ENCODE peak calls at places on chromosomes 2 and 18, in six cellular contexts. G is K562, H is GM12891, E is HepG2, L is H1, F is GM12878. K is an unnamed sample.

GRCh38 chr2:144515425-144515693 is 4.6 kb downstream of the ZEB2 start:
- DNase-seq in L (no peak), G (no peak), F (no peak), H (no peak), E (no peak), K (no peak)

GRCh38 chr2:23532311-23533013 is 147.5 kb downstream of the KLHL29 start:
- DNase-seq in L (no peak), E (no peak), G (no peak), F (peak), H (peak), K (no peak)

GRCh38 chr2:219578811-219579210 is 6.7 kb downstream of the INHA start:
- DNase-seq in H (no peak), F (no peak), E (no peak), L (no peak), G (no peak), K (no peak)

GRCh38 chr2:20579866-20580265 is 71.0 kb downstream of the HS1BP3 start:
- DNase-seq in F (peak), G (no peak), E (no peak), H (no peak), L (no peak), K (no peak)

GRCh38 chr2:101396352-101396717 is 9.0 kb upstream of the CREG2 start:
- DNase-seq in L (no peak), E (peak), G (no peak), F (no peak), H (no peak), K (no peak)

GRCh38 chr2:7803515-7803914 is 878.3 kb upstream of the ID2 start:
- DNase-seq in H (no peak), L (no peak), G (no peak), F (no peak), E (no peak), K (no peak)

GRCh38 chr2:20172273-20173052 is 52.5 kb downstream of the SDC1 start:
- DNase-seq in L (no peak), F (no peak), G (no peak), H (no peak), E (peak), K (no peak)

GRCh38 chr2:158580760-158581159 is 124.0 kb downstream of the PKP4 start:
- DNase-seq in L (no peak), H (no peak), E (no peak), F (no peak), G (no peak), K (no peak)

GRCh38 chr2:108316194-108316880 is 27.6 kb downstream of the SULT1C2 start:
- DNase-seq in F (no peak), E (no peak), L (peak), H (no peak), G (peak), K (no peak)

GRCh38 chr2:239440511-239440959 is 39.7 kb upstream of the HDAC4 start:
- DNase-seq in E (peak), H (no peak), F (no peak), L (peak), G (no peak), K (no peak)
- TF ChIP-seq TAF1 in E (no peak), H (no peak), F (no peak), L (no peak), G (no peak), K (no peak)

GRCh38 chr2:133633851-133634250 is 65.6 kb upstream of the NCKAP5 start:
- DNase-seq in H (no peak), E (no peak), G (no peak), F (no peak), L (no peak), K (no peak)

GRCh38 chr2:133635115-133635514 is 66.9 kb upstream of the NCKAP5 start:
- DNase-seq in E (no peak), G (no peak), H (no peak), L (no peak), F (no peak), K (no peak)

GRCh38 chr2:133627741-133628140 is 59.5 kb upstream of the NCKAP5 start:
- DNase-seq in H (no peak), E (no peak), F (no peak), L (no peak), G (no peak), K (no peak)

GRCh38 chr2:133636287-133636686 is 68.0 kb upstream of the NCKAP5 start:
- DNase-seq in L (no peak), H (no peak), E (no peak), F (no peak), G (no peak), K (no peak)

DNA sequence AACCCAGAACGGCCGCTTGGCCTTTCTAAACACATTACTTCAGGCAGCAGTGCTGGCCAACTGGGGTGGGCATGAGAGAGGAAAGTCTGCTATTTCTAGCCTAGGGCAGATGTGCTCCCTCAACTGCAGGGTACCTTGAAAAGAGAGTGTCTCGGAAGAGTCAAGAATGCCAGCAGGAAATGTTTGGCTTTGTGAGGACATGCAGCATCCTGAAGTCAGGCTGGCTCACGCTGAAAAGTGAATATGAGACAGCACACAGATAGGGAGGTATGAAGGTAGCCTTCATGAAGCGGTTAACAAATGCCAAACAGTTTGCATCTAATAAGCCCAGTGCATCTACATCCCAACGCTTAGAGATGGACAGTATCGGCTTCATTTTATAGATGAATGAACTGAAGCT is 65.0 kb upstream of the NCKAP5 start:
- DNase-seq in F (no peak), E (no peak), G (no peak), H (no peak), L (no peak), K (no peak)
- TF ChIP-seq POLR2A in F (no peak), E (no peak), G (no peak), H (no peak), L (no peak), K (no peak)

GRCh38 chr2:229269986-229270385 is 1.1 kb downstream of the PID1 start:
- DNase-seq in H (no peak), F (no peak), G (no peak), L (no peak), E (no peak), K (no peak)

GRCh38 chr2:229269146-229269545 is 1.9 kb downstream of the PID1 start:
- DNase-seq in L (no peak), E (no peak), H (no peak), G (no peak), F (no peak), K (no peak)

GRCh38 chr2:229268626-229269025 is 2.5 kb downstream of the PID1 start:
- DNase-seq in E (no peak), G (no peak), L (no peak), H (no peak), F (no peak), K (no peak)

GRCh38 chr2:229273384-229274338 is 2.6 kb upstream of the PID1 start:
- DNase-seq in L (peak), H (peak), E (peak), G (peak), F (peak), K (no peak)

GRCh38 chr2:229270551-229271410 is at the start of gene PID1:
- DNase-seq in G (no peak), E (no peak), F (no peak), H (no peak), L (peak), K (no peak)
- TF ChIP-seq POLR2AphosphoS5 in G (no peak), E (no peak), F (no peak), H (no peak), L (no peak), K (no peak)

GRCh38 chr2:69358914-69359313 is 28.1 kb downstream of the GFPT1 start:
- DNase-seq in E (no peak), H (no peak), L (no peak), F (no peak), G (no peak), K (no peak)
- TF ChIP-seq TAF1 in E (no peak), H (no peak), L (no peak), F (no peak), G (no peak), K (no peak)

DNA sequence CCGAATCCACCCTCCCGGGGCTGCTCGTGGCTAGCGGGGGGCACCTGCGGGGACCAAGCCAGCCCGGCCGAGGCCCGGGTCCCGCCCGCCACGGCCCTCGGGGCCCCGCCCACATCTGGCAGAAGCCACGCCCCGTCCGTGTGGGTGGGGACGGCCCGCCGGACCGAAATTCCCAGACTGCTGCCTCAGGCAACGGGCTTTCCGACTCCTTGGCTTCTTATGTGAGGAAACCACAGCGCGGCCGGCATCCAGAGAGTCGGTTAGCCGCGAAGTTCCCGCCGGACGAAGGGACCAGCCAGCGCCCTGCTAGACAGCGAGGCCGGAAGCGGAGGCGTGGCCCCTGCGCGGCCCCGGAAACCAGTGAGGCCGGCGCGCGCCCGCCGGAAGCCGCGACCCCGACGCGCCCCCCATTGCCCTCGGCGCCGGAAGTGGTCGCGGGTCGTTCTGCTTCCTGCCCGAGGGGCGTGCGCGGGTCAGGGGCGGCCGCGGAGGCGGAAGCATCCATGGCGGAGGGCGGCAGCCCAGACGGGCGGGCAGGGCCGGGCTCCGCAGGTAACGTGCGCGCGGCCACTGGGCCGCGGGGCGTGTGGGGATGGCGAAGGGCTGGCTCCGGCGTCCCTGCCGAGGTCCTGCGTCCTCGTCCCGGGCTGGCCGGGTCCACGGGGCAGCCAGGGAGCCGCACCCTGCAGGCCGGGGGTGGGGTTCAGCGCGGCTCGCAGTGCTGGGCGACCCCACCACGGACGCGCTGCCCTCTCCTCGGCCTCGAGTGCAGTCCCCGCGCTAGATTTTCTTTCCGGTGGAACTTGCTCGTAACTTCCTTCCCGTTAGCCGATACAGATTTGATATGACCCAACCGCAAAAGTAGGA is at the start of gene ASB1:
- DNase-seq in H (peak), E (peak), G (peak), F (peak), L (peak), K (peak)
- TF ChIP-seq POLR2A in H (peak), E (peak), G (peak), F (peak), L (no peak), K (peak)

GRCh38 chr2:86249176-86249842 is 50.1 kb downstream of the MRPL35 start:
- DNase-seq in H (no peak), E (no peak), L (no peak), F (no peak), G (peak), K (no peak)

GRCh38 chr2:86253424-86253823 is 54.2 kb downstream of the MRPL35 start:
- DNase-seq in F (no peak), H (no peak), G (no peak), L (no peak), E (no peak), K (no peak)

GRCh38 chr2:86254576-86255538 is 55.6 kb downstream of the MRPL35 start:
- DNase-seq in L (no peak), F (no peak), H (no peak), E (no peak), G (no peak), K (no peak)

GRCh38 chr2:86251840-86252266 is 52.6 kb downstream of the MRPL35 start:
- DNase-seq in F (no peak), L (no peak), H (no peak), E (peak), G (peak), K (no peak)

DNA sequence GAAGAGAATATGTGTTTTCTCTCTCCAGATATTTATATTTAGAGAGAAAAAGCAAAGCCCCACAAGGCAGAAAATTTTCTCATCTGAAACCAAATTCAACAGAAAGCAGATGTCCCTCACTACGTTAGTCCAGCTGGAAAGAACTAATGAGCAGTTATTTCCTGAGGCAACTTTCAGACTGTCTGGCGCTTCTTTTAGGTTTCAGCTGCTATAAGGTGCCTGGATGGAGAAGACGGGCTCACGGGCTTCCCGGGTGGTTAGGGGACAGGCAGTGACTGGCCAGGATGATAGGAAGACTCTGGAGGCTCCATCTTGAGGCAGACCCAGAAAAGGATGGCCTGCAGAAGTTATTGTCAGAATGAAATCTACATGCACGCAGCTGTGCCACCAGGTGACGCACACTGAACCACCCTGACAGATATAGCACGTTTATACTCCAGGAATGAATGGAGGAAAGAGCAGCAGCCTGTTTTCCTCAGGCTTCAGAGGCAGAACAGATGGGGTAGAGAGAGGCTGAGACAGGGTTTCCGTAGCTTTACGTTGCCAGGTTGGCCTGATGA is 50.7 kb downstream of the MRPL35 start:
- DNase-seq in G (peak), E (peak), F (peak), H (no peak), L (no peak), K (no peak)
- TF ChIP-seq POLR2AphosphoS5 in G (no peak), E (no peak), F (peak), H (peak), L (no peak), K (peak)

GRCh38 chr18:34122724-34123334 is 101.9 kb downstream of the NOL4 start:
- DNase-seq in H (peak), F (peak), G (peak), E (peak), L (no peak), K (peak)
- TF ChIP-seq TAF1 in H (no peak), F (no peak), G (no peak), E (no peak), L (no peak), K (no peak)

GRCh38 chr2:120239488-120240287 is 13.0 kb upstream of the RALB start:
- DNase-seq in L (peak), H (no peak), F (no peak), G (no peak), E (peak), K (no peak)

GRCh38 chr2:120240901-120241429 is 11.7 kb upstream of the RALB start:
- DNase-seq in F (no peak), G (no peak), E (no peak), H (no peak), L (no peak), K (no peak)

GRCh38 chr2:120237491-120237902 is 14.3 kb upstream of the TMEM185B start:
- DNase-seq in L (no peak), E (no peak), H (no peak), G (peak), F (no peak), K (no peak)

GRCh38 chr2:120236791-120237190 is 13.6 kb upstream of the TMEM185B start:
- DNase-seq in H (no peak), E (no peak), F (no peak), G (no peak), L (no peak), K (no peak)

DNA sequence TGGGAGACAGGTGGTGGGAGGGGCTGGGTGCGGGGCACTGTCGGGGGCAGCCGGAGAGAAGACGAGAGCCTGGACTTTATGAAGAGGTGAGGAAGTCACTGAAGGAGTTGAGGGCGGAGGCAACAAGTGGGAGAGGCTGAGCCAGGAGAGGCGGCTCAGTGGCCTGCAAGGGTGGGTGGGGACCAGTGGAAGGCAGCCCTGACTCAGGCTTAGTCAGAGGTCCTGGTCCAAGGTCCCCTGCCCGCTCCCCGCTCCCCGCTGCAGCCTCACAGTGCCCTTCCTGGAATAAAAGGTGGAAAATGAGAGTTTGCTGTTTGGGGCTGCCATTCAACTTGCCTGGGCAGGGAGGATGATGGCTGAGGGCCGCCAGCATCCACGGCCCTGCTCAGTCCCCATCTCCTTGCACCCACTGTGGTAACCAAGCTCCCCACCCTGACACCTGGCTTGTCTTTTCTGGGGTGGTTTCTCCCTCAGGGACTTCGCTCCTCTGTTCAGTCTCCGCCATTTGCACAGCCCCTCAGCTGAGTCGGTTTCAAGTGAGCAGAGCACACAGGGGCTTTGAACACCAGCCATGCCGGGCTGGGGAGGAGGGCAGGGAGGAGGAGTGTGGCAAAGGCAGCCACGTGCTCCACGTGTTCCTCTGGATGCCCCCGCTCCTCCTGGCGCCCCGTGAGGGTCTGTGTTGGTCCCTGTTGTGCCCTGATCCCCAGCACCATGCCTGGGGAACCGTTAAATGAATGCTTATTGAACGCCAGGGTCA is 13.7 kb upstream of the RALB start:
- DNase-seq in E (peak), G (peak), F (no peak), H (no peak), L (no peak), K (no peak)
- TF ChIP-seq POLR2A in E (peak), G (no peak), F (no peak), H (no peak), L (no peak), K (no peak)

K was measured in GM12892.